ENCODE peak calls at places on chromosomes 11 and 22, in six cellular contexts. One of them, this sample, is unnamed.

GRCh38 chr11:12246989-12247388 is 130.4 kb upstream of the PARVA start:
- DNase-seq in RPMI8226: no peak
- DNase-seq in EH: no peak
- DNase-seq in SJCRH30: no peak
- DNase-seq in GDM1: no peak
- DNase-seq in astrocyte of the spinal cord: no peak
- DNase-seq in this sample: no peak

GRCh38 chr11:133832096-133833081 is 12.9 kb downstream of the SPATA19 start:
- DNase-seq in SJCRH30: no peak
- DNase-seq in EH: no peak
- DNase-seq in astrocyte of the spinal cord: no peak
- DNase-seq in RPMI8226: no peak
- DNase-seq in GDM1: no peak
- DNase-seq in this sample: no peak

GRCh38 chr22:37326726-37327125 is 44.4 kb downstream of the CYTH4 start:
- DNase-seq in GDM1: no peak
- DNase-seq in SJCRH30: no peak
- DNase-seq in EH: no peak
- DNase-seq in astrocyte of the spinal cord: no peak
- DNase-seq in RPMI8226: no peak
- DNase-seq in this sample: no peak

GRCh38 chr11:119087747-119088241 is 3.1 kb downstream of the HMBS start:
- DNase-seq in astrocyte of the spinal cord: no peak
- DNase-seq in GDM1: no peak
- DNase-seq in EH: no peak
- DNase-seq in RPMI8226: no peak
- DNase-seq in SJCRH30: no peak
- DNase-seq in this sample: no peak

GRCh38 chr11:57179701-57180100 is 2.1 kb upstream of the LRRC55 start:
- DNase-seq in SJCRH30: no peak
- DNase-seq in astrocyte of the spinal cord: no peak
- DNase-seq in GDM1: no peak
- DNase-seq in RPMI8226: no peak
- DNase-seq in EH: no peak
- DNase-seq in this sample: no peak

GRCh38 chr22:28710889-28711285 is 30.7 kb downstream of the CHEK2 start:
- DNase-seq in GDM1: no peak
- DNase-seq in astrocyte of the spinal cord: no peak
- DNase-seq in EH: peak
- DNase-seq in SJCRH30: no peak
- DNase-seq in RPMI8226: no peak
- DNase-seq in this sample: no peak

GRCh38 chr11:33633251-33634003 is 67.2 kb downstream of the C11orf91 start:
- DNase-seq in astrocyte of the spinal cord: peak
- DNase-seq in SJCRH30: no peak
- DNase-seq in RPMI8226: no peak
- DNase-seq in GDM1: no peak
- DNase-seq in EH: peak
- DNase-seq in this sample: no peak

GRCh38 chr22:19867617-19868016 is 12.9 kb upstream of the GNB1L start:
- DNase-seq in SJCRH30: no peak
- DNase-seq in astrocyte of the spinal cord: no peak
- DNase-seq in EH: no peak
- DNase-seq in GDM1: no peak
- DNase-seq in RPMI8226: no peak
- DNase-seq in this sample: no peak

GRCh38 chr11:93908689-93909088 is 58.3 kb upstream of the VSTM5 start:
- DNase-seq in EH: peak
- DNase-seq in GDM1: no peak
- DNase-seq in RPMI8226: no peak
- DNase-seq in SJCRH30: peak
- DNase-seq in astrocyte of the spinal cord: peak
- DNase-seq in this sample: peak

GRCh38 chr11:122367809-122368231 is 251.8 kb upstream of the BLID start:
- DNase-seq in EH: peak
- DNase-seq in SJCRH30: peak
- DNase-seq in RPMI8226: no peak
- DNase-seq in astrocyte of the spinal cord: peak
- DNase-seq in GDM1: no peak
- DNase-seq in this sample: no peak

GRCh38 chr22:22531770-22532546 is 11.9 kb upstream of the ZNF280A start:
- DNase-seq in astrocyte of the spinal cord: no peak
- DNase-seq in EH: no peak
- DNase-seq in GDM1: no peak
- DNase-seq in SJCRH30: no peak
- DNase-seq in RPMI8226: no peak
- DNase-seq in this sample: no peak

GRCh38 chr11:120606116-120607010 is 94.8 kb downstream of the GRIK4 start:
- DNase-seq in SJCRH30: no peak
- DNase-seq in astrocyte of the spinal cord: no peak
- DNase-seq in GDM1: no peak
- DNase-seq in EH: no peak
- DNase-seq in RPMI8226: no peak
- DNase-seq in this sample: no peak

GRCh38 chr11:1260023-1260501 is 37.2 kb downstream of the MUC5B start:
- DNase-seq in EH: peak
- DNase-seq in RPMI8226: peak
- DNase-seq in SJCRH30: peak
- DNase-seq in GDM1: no peak
- DNase-seq in astrocyte of the spinal cord: no peak
- DNase-seq in this sample: no peak

GRCh38 chr11:3803726-3804510 is 4.4 kb upstream of the PGAP2 start:
- DNase-seq in astrocyte of the spinal cord: no peak
- DNase-seq in EH: peak
- DNase-seq in GDM1: no peak
- DNase-seq in RPMI8226: no peak
- DNase-seq in SJCRH30: no peak
- DNase-seq in this sample: no peak

GRCh38 chr22:43114958-43115357 is 4.4 kb downstream of the BIK start:
- DNase-seq in RPMI8226: no peak
- DNase-seq in SJCRH30: no peak
- DNase-seq in astrocyte of the spinal cord: no peak
- DNase-seq in GDM1: no peak
- DNase-seq in EH: no peak
- DNase-seq in this sample: no peak

GRCh38 chr11:132072044-132072879 is 701.8 kb downstream of the NTM start:
- DNase-seq in astrocyte of the spinal cord: peak
- DNase-seq in GDM1: no peak
- DNase-seq in EH: peak
- DNase-seq in RPMI8226: no peak
- DNase-seq in SJCRH30: no peak
- DNase-seq in this sample: peak

GRCh38 chr22:41491379-41492100 is 22.6 kb downstream of the ACO2 start:
- DNase-seq in SJCRH30: no peak
- DNase-seq in RPMI8226: no peak
- DNase-seq in GDM1: no peak
- DNase-seq in EH: peak
- DNase-seq in astrocyte of the spinal cord: peak
- DNase-seq in this sample: no peak

GRCh38 chr11:70111269-70112016 is 33.3 kb downstream of the ANO1 start:
- DNase-seq in RPMI8226: no peak
- DNase-seq in EH: peak
- DNase-seq in GDM1: no peak
- DNase-seq in astrocyte of the spinal cord: peak
- DNase-seq in SJCRH30: peak
- DNase-seq in this sample: peak

GRCh38 chr11:36492724-36493304 is 17.3 kb downstream of the TRAF6 start:
- DNase-seq in RPMI8226: peak
- DNase-seq in EH: peak
- DNase-seq in astrocyte of the spinal cord: peak
- DNase-seq in SJCRH30: peak
- DNase-seq in GDM1: peak
- DNase-seq in this sample: peak

GRCh38 chr11:95676280-95676679 is 113.3 kb downstream of the FAM76B start:
- DNase-seq in GDM1: no peak
- DNase-seq in EH: no peak
- DNase-seq in RPMI8226: no peak
- DNase-seq in SJCRH30: peak
- DNase-seq in astrocyte of the spinal cord: no peak
- DNase-seq in this sample: no peak

GRCh38 chr11:46674463-46675287 is 25.7 kb downstream of the ARHGAP1 start:
- DNase-seq in astrocyte of the spinal cord: peak
- DNase-seq in RPMI8226: peak
- DNase-seq in GDM1: peak
- DNase-seq in EH: peak
- DNase-seq in SJCRH30: peak
- DNase-seq in this sample: peak

GRCh38 chr22:42905217-42905616 is 48.1 kb upstream of the ARFGAP3 start:
- DNase-seq in RPMI8226: no peak
- DNase-seq in GDM1: no peak
- DNase-seq in EH: no peak
- DNase-seq in astrocyte of the spinal cord: no peak
- DNase-seq in SJCRH30: no peak
- DNase-seq in this sample: no peak

GRCh38 chr11:1157645-1158591 is at the start of gene MUC5AC:
- DNase-seq in EH: no peak
- DNase-seq in RPMI8226: no peak
- DNase-seq in SJCRH30: no peak
- DNase-seq in GDM1: no peak
- DNase-seq in astrocyte of the spinal cord: no peak
- DNase-seq in this sample: no peak

GRCh38 chr11:130478204-130478701 is 29.8 kb downstream of the ADAMTS15 start:
- DNase-seq in GDM1: no peak
- DNase-seq in SJCRH30: peak
- DNase-seq in astrocyte of the spinal cord: peak
- DNase-seq in RPMI8226: no peak
- DNase-seq in EH: peak
- DNase-seq in this sample: peak

GRCh38 chr11:120381401-120381800 is 45.2 kb downstream of the ARHGEF12 start:
- DNase-seq in SJCRH30: no peak
- DNase-seq in GDM1: no peak
- DNase-seq in EH: no peak
- DNase-seq in RPMI8226: no peak
- DNase-seq in astrocyte of the spinal cord: no peak
- DNase-seq in this sample: no peak